ENCODE peak calls at places on chromosomes 6 and 20, in nine cellular contexts. B is CD4-positive, alpha-beta memory T cell; K is tibial artery; N is A549; V is heart right ventricle; A is spleen; X is Caco-2; D is heart left ventricle; Q is ascending aorta. M is an unnamed sample.

GRCh38 chr6:110547266-110547964 is 71.0 kb upstream of the SLC22A16 start:
- DNase-seq in B (no peak), K (no peak), N (no peak), V (no peak), A (no peak), X (no peak), D (no peak), Q (no peak), M (no peak)

GRCh38 chr6:135030532-135031178 is 24.0 kb downstream of the HBS1L start:
- DNase-seq in B (no peak), K (no peak), N (no peak), V (no peak), A (no peak), X (no peak), D (no peak), Q (no peak), M (no peak)

GRCh38 chr6:35668708-35669440 is 19.8 kb downstream of the FKBP5 start:
- DNase-seq in B (no peak), K (no peak), N (no peak), V (no peak), A (no peak), X (no peak), D (no peak), Q (no peak), M (no peak)

GRCh38 chr6:100171533-100172321 is 177.7 kb upstream of the MCHR2 start:
- DNase-seq in B (no peak), K (no peak), N (no peak), V (no peak), A (no peak), X (no peak), D (no peak), Q (no peak), M (no peak)

GRCh38 chr6:137894779-137895385 is 27.8 kb downstream of the TNFAIP3 start:
- DNase-seq in B (no peak), K (no peak), N (no peak), V (no peak), A (no peak), X (no peak), D (no peak), Q (no peak), M (no peak)

GRCh38 chr20:24403410-24403809 is 66.0 kb upstream of the SYNDIG1 start:
- DNase-seq in B (no peak), K (no peak), N (no peak), V (no peak), A (no peak), X (no peak), D (no peak), Q (no peak), M (no peak)

GRCh38 chr6:105346052-105346451 is 56.8 kb downstream of the PREP start:
- DNase-seq in B (no peak), K (no peak), N (no peak), V (no peak), A (no peak), X (peak; percentile 3), D (no peak), Q (no peak), M (no peak)

GRCh38 chr6:14458669-14459266 is 341.2 kb downstream of the CD83 start:
- DNase-seq in B (no peak), K (no peak), N (no peak), V (no peak), A (no peak), X (no peak), D (no peak), Q (no peak), M (no peak)

GRCh38 chr6:34065470-34066283 is 80.2 kb downstream of the GRM4 start:
- DNase-seq in B (no peak), K (no peak), N (no peak), V (peak; percentile 61), A (no peak), X (no peak), D (peak; percentile 53), Q (no peak), M (no peak)

GRCh38 chr20:20593447-20594170 is 118.8 kb downstream of the RALGAPA2 start:
- DNase-seq in B (peak; percentile 7), K (no peak), N (peak; percentile 51), V (no peak), A (no peak), X (peak; percentile 61), D (no peak), Q (no peak), M (no peak)

GRCh38 chr6:32664827-32665362 is 1.6 kb downstream of the HLA-DQB1 start:
- DNase-seq in B (peak; percentile 23), K (no peak), N (no peak), V (peak; percentile 41), A (no peak), X (no peak), D (peak; percentile 47), Q (peak; percentile 68), M (peak; percentile 74)

GRCh38 chr6:80733645-80734044 is 627.2 kb downstream of the BCKDHB start:
- DNase-seq in B (no peak), K (no peak), N (no peak), V (no peak), A (no peak), X (no peak), D (no peak), Q (no peak), M (no peak)

GRCh38 chr6:13331516-13332348 is 3.4 kb upstream of the TBC1D7 start:
- DNase-seq in B (peak; percentile 38), K (no peak), N (no peak), V (no peak), A (no peak), X (peak; percentile 31), D (no peak), Q (no peak), M (peak; percentile 27)

GRCh38 chr6:158969148-158969547 is 30.9 kb downstream of the RSPH3 start:
- DNase-seq in B (no peak), K (no peak), N (no peak), V (no peak), A (no peak), X (no peak), D (no peak), Q (no peak), M (no peak)

DNA sequence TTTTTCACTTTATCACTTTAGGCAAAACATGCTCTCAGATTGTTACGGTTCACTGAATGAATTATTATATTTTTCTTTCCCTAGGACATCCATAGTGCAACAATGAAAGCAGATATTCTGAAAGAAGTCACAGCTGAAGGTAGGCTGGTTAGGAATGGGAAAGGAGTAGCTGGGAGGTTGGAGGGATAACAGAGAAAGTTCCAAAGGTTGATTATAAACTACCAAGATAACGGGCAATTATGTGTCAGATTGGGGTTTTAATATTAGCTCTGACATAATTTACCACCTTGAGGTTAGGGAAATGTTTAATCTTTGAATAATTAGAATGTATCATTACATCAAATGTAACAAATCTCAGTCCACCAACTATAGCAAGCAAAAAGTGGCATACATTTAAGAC is 96.5 kb downstream of the HTR1B start:
- DNase-seq in B (no peak), K (no peak), N (no peak), V (no peak), A (no peak), X (no peak), D (no peak), Q (no peak), M (no peak)
- H3K4me3 ChIP-seq in B (no peak overlapping the region), K (peak overlapping the region; percentile 50), N (no peak overlapping the region), V (no peak overlapping the region), A (no peak overlapping the region), X (no peak overlapping the region), D (no peak overlapping the region), Q (peak overlapping the region; percentile 63), M (no peak overlapping the region)

GRCh38 chr6:17360564-17360963 is 32.8 kb upstream of the CAP2 start:
- DNase-seq in B (no peak), K (no peak), N (no peak), V (no peak), A (no peak), X (no peak), D (no peak), Q (no peak), M (no peak)
- H3K4me1 ChIP-seq in B (no peaks in the 10 kb centered on the region), K (peaks cover 3% of the 10 kb centered on the region), N (peaks cover 21% of the 10 kb centered on the region), V (no peaks in the 10 kb centered on the region), A (no peaks in the 10 kb centered on the region), X (no peaks in the 10 kb centered on the region), D (no peaks in the 10 kb centered on the region), Q (no peaks in the 10 kb centered on the region), M (no peaks in the 10 kb centered on the region)

DNA sequence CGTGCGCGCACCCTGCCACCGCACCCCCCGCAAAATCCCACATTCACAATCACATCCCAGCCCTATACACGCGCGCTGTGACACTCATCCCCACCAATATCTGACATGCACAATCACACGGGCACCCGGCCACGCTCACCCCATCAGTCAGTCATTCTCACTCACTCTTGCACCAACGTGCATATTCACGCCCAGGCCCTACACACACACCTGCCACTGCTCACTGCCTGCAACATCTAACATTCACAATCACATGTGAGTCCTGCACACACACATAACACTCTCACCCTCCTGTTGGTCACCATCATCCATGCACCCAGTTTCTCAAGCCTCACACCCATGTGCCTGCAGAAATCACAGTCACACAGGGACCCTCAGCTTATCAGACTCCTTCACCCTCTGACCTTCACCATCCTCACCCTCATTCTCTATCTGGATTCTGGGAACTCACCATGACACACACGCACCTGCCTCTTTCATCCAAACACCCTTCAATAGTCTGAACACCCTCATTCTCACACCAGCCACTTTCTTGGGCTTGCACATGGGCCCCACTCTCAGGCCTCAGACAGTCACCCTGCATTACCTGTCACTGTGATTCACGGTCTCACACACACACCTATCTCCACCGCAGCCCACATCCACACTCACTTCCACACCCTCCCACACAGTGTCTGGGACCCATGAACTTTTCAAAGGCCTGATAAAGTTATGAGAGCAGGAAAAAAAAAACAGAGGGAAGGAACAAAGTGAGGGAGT is 748 bp upstream of the ATP9A start:
- DNase-seq in B (no peak), K (no peak), N (no peak), V (no peak), A (no peak), X (peak; percentile 60), D (no peak), Q (no peak), M (no peak)
- H3K4me3 ChIP-seq in B (no peak overlapping the region), K (peak overlapping the region; percentile 47), N (peak overlapping the region; percentile 89), V (no peak overlapping the region), A (peak overlapping the region; percentile 75), X (peak overlapping the region; percentile 95), D (no peak overlapping the region), Q (peak overlapping the region; percentile 47), M (no peak overlapping the region)

DNA sequence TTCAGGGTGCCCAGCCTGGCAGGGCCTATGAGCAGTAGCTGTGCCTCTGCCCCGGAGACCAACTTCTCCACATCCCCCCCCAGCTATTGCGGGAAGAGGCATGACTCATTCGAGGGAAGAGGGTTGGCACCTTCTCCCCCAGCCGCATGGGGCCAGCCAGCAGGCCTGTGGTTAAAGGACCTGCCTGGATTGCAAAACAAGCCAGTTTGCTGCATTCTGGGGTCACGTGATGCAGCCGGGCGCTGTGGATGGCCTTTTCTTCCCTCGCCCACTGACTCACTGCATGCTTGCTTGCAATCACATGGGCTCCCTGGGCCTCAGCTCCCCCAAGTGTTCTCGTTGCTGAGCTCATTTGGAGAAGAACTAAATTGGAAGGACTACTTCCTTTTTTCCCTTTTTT is 182.5 kb downstream of the MAFB start:
- DNase-seq in B (no peak), K (peak; percentile 98), N (peak; percentile 9), V (peak; percentile 72), A (peak; percentile 94), X (peak; percentile 61), D (peak; percentile 90), Q (peak; percentile 98), M (no peak)
- H3K4me1 ChIP-seq in B (no peaks in the 10 kb centered on the region), K (peaks cover 11% of the 10 kb centered on the region), N (peaks cover 4% of the 10 kb centered on the region), V (no peaks in the 10 kb centered on the region), A (no peaks in the 10 kb centered on the region), X (no peaks in the 10 kb centered on the region), D (no peaks in the 10 kb centered on the region), Q (no peaks in the 10 kb centered on the region), M (no peaks in the 10 kb centered on the region)

M was measured in CD8-positive, alpha-beta memory T cell.